ENCODE peak calls at places on chromosomes 4 and X, in nine cellular contexts. H is HT1080; Q is A549; T is NCI-H774; B is AG20443; S is stimulated activated CD4-positive, alpha-beta T cell treated with anti-CD3 and anti-CD28 coated beads, Interleukin-2, amount 100 ng/mL, for 24 hours; P is activated CD8-positive, alpha-beta T cell treated with anti-CD3 and anti-CD28 coated beads for 36 hours; R is ACHN; V is AG04450. Z is an unnamed sample.

GRCh38 chr4:15577508-15577907 is 77.6 kb downstream of the FBXL5 start:
- DNase-seq in H (no peak), Q (no peak), T (no peak), B (peak), S (no peak), P (no peak), R (no peak), V (peak), Z (no peak)

GRCh38 chrX:136468391-136469103 is 19.2 kb upstream of the BRS3 start:
- DNase-seq in H (no peak), Q (no peak), T (peak), B (no peak), S (no peak), P (no peak), R (no peak), V (no peak), Z (no peak)

GRCh38 chrX:1108451-1109445 is 103.7 kb downstream of the CRLF2 start:
- DNase-seq in H (no peak), Q (no peak), T (no peak), B (no peak), S (no peak), P (no peak), R (no peak), V (no peak), Z (no peak)

GRCh38 chrX:16664059-16664458 is 14.1 kb downstream of the S100G start:
- DNase-seq in H (peak), Q (no peak), T (no peak), B (no peak), S (no peak), P (no peak), R (no peak), V (no peak), Z (no peak)

GRCh38 chr4:40998680-40999358 is 215.5 kb downstream of the APBB2 start:
- DNase-seq in H (peak), Q (peak), T (no peak), B (no peak), S (no peak), P (no peak), R (no peak), V (no peak), Z (no peak)

GRCh38 chrX:86047174-86047991 is at the start of gene CHM:
- DNase-seq in H (peak), Q (peak), T (no peak), B (peak), S (peak), P (peak), R (peak), V (peak), Z (peak)

GRCh38 chr4:7029921-7030320 is 13.3 kb upstream of the TADA2B start:
- DNase-seq in H (no peak), Q (no peak), T (no peak), B (no peak), S (no peak), P (no peak), R (no peak), V (no peak), Z (no peak)

GRCh38 chr4:1766336-1767057 is 26.6 kb upstream of the FGFR3 start:
- DNase-seq in H (no peak), Q (peak), T (no peak), B (no peak), S (no peak), P (no peak), R (no peak), V (no peak), Z (no peak)

GRCh38 chr4:183300070-183300469 is 20.0 kb downstream of the CLDN22 start:
- DNase-seq in H (peak), Q (no peak), T (no peak), B (no peak), S (no peak), P (no peak), R (peak), V (peak), Z (no peak)

GRCh38 chrX:13695601-13696115 is 6.7 kb downstream of the RAB9A start:
- DNase-seq in H (no peak), Q (no peak), T (no peak), B (no peak), S (no peak), P (no peak), R (no peak), V (no peak), Z (no peak)

GRCh38 chr4:172809319-172809718 is 359.3 kb upstream of the GALNT7 start:
- DNase-seq in H (no peak), Q (no peak), T (no peak), B (no peak), S (no peak), P (no peak), R (no peak), V (no peak), Z (no peak)

GRCh38 chr4:149008415-149009025 is 566.3 kb upstream of the NR3C2 start:
- DNase-seq in H (no peak), Q (no peak), T (no peak), B (no peak), S (no peak), P (no peak), R (no peak), V (no peak), Z (no peak)

GRCh38 chr4:86891785-86892638 is at the start of gene C4orf36:
- DNase-seq in H (peak), Q (peak), T (peak), B (peak), S (peak), P (peak), R (peak), V (no peak), Z (peak)

GRCh38 chrX:152821145-152821765 is 9.3 kb downstream of the CETN2 start:
- DNase-seq in H (peak), Q (peak), T (no peak), B (peak), S (no peak), P (peak), R (peak), V (no peak), Z (no peak)

GRCh38 chr4:121686265-121686664 is 10.5 kb downstream of the ANXA5 start:
- DNase-seq in H (no peak), Q (no peak), T (no peak), B (no peak), S (no peak), P (no peak), R (no peak), V (no peak), Z (no peak)

GRCh38 chr4:159018062-159018629 is 84.7 kb upstream of the RAPGEF2 start:
- DNase-seq in H (no peak), Q (no peak), T (no peak), B (no peak), S (no peak), P (no peak), R (no peak), V (no peak), Z (no peak)

GRCh38 chr4:4687935-4688727 is 146.3 kb upstream of the STX18 start:
- DNase-seq in H (no peak), Q (no peak), T (no peak), B (no peak), S (no peak), P (no peak), R (no peak), V (no peak), Z (no peak)

GRCh38 chr4:4864940-4865704 is 5.7 kb downstream of the MSX1 start:
- DNase-seq in H (no peak), Q (no peak), T (no peak), B (no peak), S (no peak), P (no peak), R (no peak), V (no peak), Z (no peak)

GRCh38 chrX:39654183-39654925 is 443.4 kb downstream of the BCOR start:
- DNase-seq in H (no peak), Q (no peak), T (no peak), B (no peak), S (no peak), P (no peak), R (no peak), V (no peak), Z (no peak)

GRCh38 chr4:112167790-112168189 is 22.5 kb downstream of the FAM241A start:
- DNase-seq in H (no peak), Q (no peak), T (no peak), B (no peak), S (no peak), P (peak), R (no peak), V (no peak), Z (no peak)

GRCh38 chr4:8644966-8645752 is 52.6 kb downstream of the CPZ start:
- DNase-seq in H (no peak), Q (no peak), T (no peak), B (no peak), S (no peak), P (no peak), R (no peak), V (no peak), Z (no peak)

GRCh38 chrX:47224896-47225290 is 6.4 kb downstream of the CDK16 start:
- DNase-seq in H (no peak), Q (no peak), T (no peak), B (no peak), S (no peak), P (no peak), R (no peak), V (no peak), Z (no peak)

GRCh38 chr4:83011779-83012630 is 1.4 kb upstream of the LIN54 start:
- DNase-seq in H (peak), Q (no peak), T (no peak), B (no peak), S (peak), P (peak), R (peak), V (no peak), Z (peak)

GRCh38 chrX:42229533-42229932 is 306.2 kb upstream of the CASK start:
- DNase-seq in H (no peak), Q (no peak), T (no peak), B (no peak), S (no peak), P (no peak), R (no peak), V (no peak), Z (no peak)

GRCh38 chr4:40325406-40326019 is 9.6 kb upstream of the CHRNA9 start:
- DNase-seq in H (peak), Q (peak), T (peak), B (peak), S (peak), P (peak), R (peak), V (peak), Z (peak)

GRCh38 chr4:105088110-105088879 is 58.4 kb upstream of the TET2 start:
- DNase-seq in H (peak), Q (no peak), T (no peak), B (peak), S (no peak), P (no peak), R (no peak), V (peak), Z (no peak)

GRCh38 chr4:142961866-142962265 is 115.8 kb upstream of the INPP4B start:
- DNase-seq in H (no peak), Q (no peak), T (no peak), B (no peak), S (no peak), P (no peak), R (no peak), V (no peak), Z (no peak)

GRCh38 chrX:151359931-151360871 is 36.8 kb upstream of the VMA21 start:
- DNase-seq in H (peak), Q (peak), T (peak), B (peak), S (peak), P (peak), R (peak), V (no peak), Z (peak)

GRCh38 chr4:165928601-165929000 is 55.6 kb downstream of the TLL1 start:
- DNase-seq in H (no peak), Q (no peak), T (no peak), B (no peak), S (no peak), P (no peak), R (no peak), V (no peak), Z (no peak)

GRCh38 chrX:118355225-118355920 is 9.5 kb downstream of the WDR44 start:
- DNase-seq in H (no peak), Q (no peak), T (no peak), B (no peak), S (no peak), P (peak), R (no peak), V (no peak), Z (no peak)

GRCh38 chr4:121863787-121864186 is 6.5 kb downstream of the BBS7 start:
- DNase-seq in H (no peak), Q (no peak), T (no peak), B (no peak), S (no peak), P (no peak), R (no peak), V (no peak), Z (no peak)

GRCh38 chr4:159401791-159402380 is 299.0 kb downstream of the RAPGEF2 start:
- DNase-seq in H (peak), Q (no peak), T (no peak), B (peak), S (no peak), P (no peak), R (peak), V (peak), Z (no peak)

GRCh38 chr4:150302553-150302952 is 224.3 kb downstream of the DCLK2 start:
- DNase-seq in H (peak), Q (peak), T (no peak), B (peak), S (peak), P (peak), R (peak), V (peak), Z (peak)

GRCh38 chr4:183571350-183572076 is 66.7 kb downstream of the ING2 start:
- DNase-seq in H (peak), Q (peak), T (peak), B (no peak), S (no peak), P (no peak), R (no peak), V (no peak), Z (no peak)

GRCh38 chr4:1399508-1400190 is 6.6 kb downstream of the NKX1-1 start:
- DNase-seq in H (peak), Q (no peak), T (no peak), B (no peak), S (no peak), P (no peak), R (no peak), V (no peak), Z (no peak)

GRCh38 chrX:50469206-50469605 is 1.4 kb downstream of the DGKK start:
- DNase-seq in H (no peak), Q (no peak), T (no peak), B (no peak), S (no peak), P (no peak), R (no peak), V (no peak), Z (no peak)

GRCh38 chr4:122083971-122084370 is 68.2 kb upstream of the BLTP1 start:
- DNase-seq in H (no peak), Q (no peak), T (no peak), B (no peak), S (no peak), P (no peak), R (no peak), V (no peak), Z (no peak)

Z was measured in T-helper 2 cell treated with Interferon-gamma antibody and Interleukin-4, amounts not matched to agents 5 μg/mL and 100 μg/mL, for 36 hours.